ENCODE peak calls at places on chromosomes 5 and 9, in five cellular contexts. One of them, this sample, is unnamed.

GRCh38 chr9:75692309-75692708 is 198.2 kb upstream of the PCSK5 start:
- DNase-seq in A549: no peak
- DNase-seq in IMR-90: no peak
- DNase-seq in OCI-LY7: no peak
- DNase-seq in fibroblast of lung: no peak
- DNase-seq in this sample: no peak

GRCh38 chr9:131469369-131469768 is 33.3 kb upstream of the POMT1 start:
- DNase-seq in A549: no peak
- DNase-seq in IMR-90: no peak
- DNase-seq in OCI-LY7: no peak
- DNase-seq in fibroblast of lung: no peak
- DNase-seq in this sample: peak

GRCh38 chr5:57976506-57976905 is 483.4 kb downstream of the PLK2 start:
- DNase-seq in fibroblast of lung: peak
- DNase-seq in IMR-90: no peak
- DNase-seq in A549: no peak
- DNase-seq in OCI-LY7: no peak
- DNase-seq in this sample: no peak

GRCh38 chr5:157266286-157267007 is 524 bp downstream of the CYFIP2 start:
- DNase-seq in OCI-LY7: peak
- DNase-seq in IMR-90: no peak
- DNase-seq in A549: peak
- DNase-seq in fibroblast of lung: no peak
- DNase-seq in this sample: peak

GRCh38 chr5:158287643-158288228 is 428.8 kb upstream of the CLINT1 start:
- DNase-seq in fibroblast of lung: peak
- DNase-seq in A549: no peak
- DNase-seq in OCI-LY7: no peak
- DNase-seq in IMR-90: peak
- DNase-seq in this sample: peak

GRCh38 chr9:70478963-70479641 is 64.6 kb upstream of the KLF9 start:
- DNase-seq in IMR-90: peak
- DNase-seq in OCI-LY7: no peak
- DNase-seq in A549: no peak
- DNase-seq in fibroblast of lung: peak
- DNase-seq in this sample: no peak

GRCh38 chr5:149314571-149315111 is 30.7 kb upstream of the GRPEL2 start:
- DNase-seq in OCI-LY7: peak
- DNase-seq in IMR-90: no peak
- DNase-seq in A549: no peak
- DNase-seq in fibroblast of lung: no peak
- DNase-seq in this sample: peak

GRCh38 chr9:73154760-73155159 is 3.1 kb downstream of the ANXA1 start:
- DNase-seq in A549: no peak
- DNase-seq in OCI-LY7: no peak
- DNase-seq in IMR-90: peak
- DNase-seq in fibroblast of lung: peak
- DNase-seq in this sample: peak

GRCh38 chr5:14188778-14189177 is 45.6 kb downstream of the TRIO start:
- DNase-seq in OCI-LY7: no peak
- DNase-seq in fibroblast of lung: peak
- DNase-seq in IMR-90: no peak
- DNase-seq in A549: no peak
- DNase-seq in this sample: no peak

DNA sequence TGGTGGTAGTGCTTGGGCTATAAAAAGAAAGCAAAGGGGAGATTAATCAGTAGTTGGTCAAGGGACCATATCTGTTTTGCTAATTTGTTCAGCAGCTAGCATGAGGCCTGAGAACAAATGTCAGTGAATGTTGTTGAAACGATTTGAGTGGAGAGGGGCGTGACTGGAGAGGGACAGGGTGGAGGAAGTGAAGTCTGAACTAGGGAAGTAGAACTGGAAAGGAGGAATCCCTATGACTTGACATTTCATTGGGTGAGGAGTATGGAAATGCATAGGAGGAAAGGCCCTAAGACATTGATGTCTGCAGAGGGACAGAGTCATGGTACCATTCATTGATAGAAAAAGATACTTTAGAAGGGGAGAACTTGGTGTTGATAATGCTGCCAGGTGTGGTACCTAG is 19.7 kb downstream of the TLE4 start:
- DNase-seq in IMR-90: no peak
- DNase-seq in A549: no peak
- DNase-seq in OCI-LY7: no peak
- DNase-seq in fibroblast of lung: no peak
- DNase-seq in this sample: no peak
- H3K4me2 ChIP-seq in IMR-90: no peak
- H3K4me2 ChIP-seq in A549: no peak
- H3K4me2 ChIP-seq in OCI-LY7: no peak
- H3K4me2 ChIP-seq in fibroblast of lung: no peak
- H3K4me2 ChIP-seq in this sample: no peak

GRCh38 chr9:113591899-113592625 is 128.5 kb downstream of the RGS3 start:
- DNase-seq in IMR-90: no peak
- DNase-seq in fibroblast of lung: no peak
- DNase-seq in OCI-LY7: no peak
- DNase-seq in A549: no peak
- DNase-seq in this sample: no peak
- TF ChIP-seq CTCF in IMR-90: no peak
- TF ChIP-seq CTCF in fibroblast of lung: no peak
- TF ChIP-seq CTCF in OCI-LY7: peak
- TF ChIP-seq CTCF in A549: no peak
- TF ChIP-seq CTCF in this sample: no peak

GRCh38 chr5:95863383-95863757 is 40.8 kb upstream of the GLRX start:
- DNase-seq in A549: no peak
- DNase-seq in fibroblast of lung: no peak
- DNase-seq in IMR-90: peak
- DNase-seq in OCI-LY7: no peak
- DNase-seq in this sample: no peak

GRCh38 chr5:95861858-95862561 is 39.5 kb upstream of the GLRX start:
- DNase-seq in OCI-LY7: no peak
- DNase-seq in IMR-90: peak
- DNase-seq in A549: no peak
- DNase-seq in fibroblast of lung: peak
- DNase-seq in this sample: peak

GRCh38 chr5:95862636-95863382 is 40.3 kb upstream of the GLRX start:
- DNase-seq in OCI-LY7: no peak
- DNase-seq in IMR-90: no peak
- DNase-seq in A549: no peak
- DNase-seq in fibroblast of lung: no peak
- DNase-seq in this sample: peak

GRCh38 chr5:95859327-95860060 is 37.0 kb upstream of the GLRX start:
- DNase-seq in A549: no peak
- DNase-seq in fibroblast of lung: peak
- DNase-seq in IMR-90: no peak
- DNase-seq in OCI-LY7: no peak
- DNase-seq in this sample: peak

GRCh38 chr5:95861221-95861857 is 38.8 kb upstream of the GLRX start:
- DNase-seq in fibroblast of lung: peak
- DNase-seq in A549: peak
- DNase-seq in OCI-LY7: peak
- DNase-seq in IMR-90: peak
- DNase-seq in this sample: peak
- H3K4me2 ChIP-seq in fibroblast of lung: peak
- H3K4me2 ChIP-seq in A549: peak
- H3K4me2 ChIP-seq in OCI-LY7: peak
- H3K4me2 ChIP-seq in IMR-90: peak
- H3K4me2 ChIP-seq in this sample: peak

GRCh38 chr9:34256104-34256503 is 73.0 kb downstream of the KIF24 start:
- DNase-seq in fibroblast of lung: no peak
- DNase-seq in OCI-LY7: peak
- DNase-seq in A549: peak
- DNase-seq in IMR-90: no peak
- DNase-seq in this sample: peak

GRCh38 chr9:34253460-34253837 is 74.6 kb downstream of the UBAP1 start:
- DNase-seq in fibroblast of lung: peak
- DNase-seq in OCI-LY7: no peak
- DNase-seq in IMR-90: peak
- DNase-seq in A549: no peak
- DNase-seq in this sample: peak

GRCh38 chr9:34256987-34257585 is 72.0 kb downstream of the KIF24 start:
- DNase-seq in fibroblast of lung: no peak
- DNase-seq in OCI-LY7: no peak
- DNase-seq in A549: no peak
- DNase-seq in IMR-90: no peak
- DNase-seq in this sample: no peak

GRCh38 chr9:34254141-34254913 is 74.7 kb downstream of the KIF24 start:
- DNase-seq in OCI-LY7: no peak
- DNase-seq in fibroblast of lung: peak
- DNase-seq in IMR-90: peak
- DNase-seq in A549: peak
- DNase-seq in this sample: peak

DNA sequence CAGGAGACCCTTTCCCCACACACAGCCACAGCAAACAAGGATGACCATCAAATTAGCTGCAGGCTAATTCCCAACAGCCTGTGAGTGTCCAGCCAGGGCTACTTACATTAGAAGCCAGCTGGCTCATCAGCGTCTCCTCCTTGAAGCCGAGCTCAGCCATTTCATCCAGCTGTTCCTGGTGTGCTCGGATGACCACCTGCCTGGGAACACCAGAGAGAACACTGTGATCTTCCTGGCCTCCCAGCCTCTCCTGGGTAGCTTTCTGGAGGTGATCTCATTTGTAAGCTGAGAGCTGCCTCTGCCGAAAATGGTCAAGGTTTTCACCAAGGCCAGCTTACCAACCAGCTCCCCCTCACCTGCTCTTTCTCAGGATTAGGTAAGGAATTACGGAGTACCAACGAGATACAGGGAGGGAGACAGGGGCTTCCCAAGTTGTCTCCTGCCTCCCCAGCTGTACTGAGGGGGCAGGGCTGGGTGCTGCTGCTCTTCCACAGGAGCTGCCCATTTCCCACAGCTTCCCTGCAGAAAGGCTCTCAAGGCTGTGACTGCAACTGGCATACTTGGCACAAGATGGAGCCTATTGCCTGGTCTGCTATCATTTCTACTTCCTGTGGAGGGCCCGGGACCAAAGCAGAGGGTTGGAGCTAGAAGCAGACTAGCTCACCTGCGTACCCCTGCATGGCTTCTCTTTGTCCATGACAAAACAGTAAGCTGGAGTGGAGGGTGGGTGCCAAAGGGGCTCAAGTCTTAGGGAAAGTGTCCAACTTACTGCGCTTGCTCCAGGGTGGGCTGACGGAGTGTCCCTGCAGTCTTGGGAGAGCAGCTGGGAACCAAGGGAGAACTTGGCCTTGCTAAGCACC is 73.9 kb downstream of the KIF24 start:
- DNase-seq in fibroblast of lung: no peak
- DNase-seq in OCI-LY7: no peak
- DNase-seq in A549: no peak
- DNase-seq in IMR-90: peak
- DNase-seq in this sample: peak
- TF ChIP-seq CTCF in fibroblast of lung: no peak
- TF ChIP-seq CTCF in OCI-LY7: no peak
- TF ChIP-seq CTCF in A549: no peak
- TF ChIP-seq CTCF in IMR-90: peak
- TF ChIP-seq CTCF in this sample: no peak